ENCODE peak calls at places on chromosomes 3 and 15, in seven cellular contexts. N, G, C, H, D, Y and U are unnamed samples.
A peak's percentile ranks its signal among the peaks of the same experiment; 100 is the strongest.

GRCh38 chr15:41495736-41496599 is 2.3 kb downstream of the ITPKA start:
- DNase-seq in N (peak; percentile 60), G (no peak), C (peak; percentile 48), H (peak; percentile 55), D (no peak), Y (no peak), U (peak; percentile 46)

GRCh38 chr15:76996526-76997401 is 1.8 kb downstream of the PSTPIP1 start:
- DNase-seq in N (no peak), G (peak; percentile 35), C (no peak), H (no peak), D (peak; percentile 24), Y (peak; percentile 38), U (no peak)

GRCh38 chr3:54213910-54214309 is 91.6 kb downstream of the CACNA2D3 start:
- DNase-seq in N (no peak), G (no peak), C (no peak), H (no peak), D (peak; percentile 18), Y (no peak), U (no peak)

GRCh38 chr15:44532689-44533088 is 4.3 kb upstream of the EIF3J start:
- DNase-seq in N (no peak), G (no peak), C (no peak), H (no peak), D (no peak), Y (no peak), U (no peak)

GRCh38 chr3:48564022-48564421 is 441 bp upstream of the UCN2 start:
- DNase-seq in N (no peak), G (peak; percentile 76), C (no peak), H (no peak), D (peak; percentile 52), Y (no peak), U (no peak)

GRCh38 chr15:76576526-76577279 is 240.1 kb downstream of the ISL2 start:
- DNase-seq in N (no peak), G (peak; percentile 23), C (no peak), H (peak; percentile 39), D (peak; percentile 74), Y (peak; percentile 64), U (no peak)

GRCh38 chr3:179969525-179969924 is 67.2 kb downstream of the PEX5L start:
- DNase-seq in N (no peak), G (peak; percentile 16), C (no peak), H (no peak), D (peak; percentile 16), Y (no peak), U (no peak)

GRCh38 chr3:38054166-38054991 is 15.4 kb downstream of the DLEC1 start:
- DNase-seq in N (no peak), G (no peak), C (no peak), H (no peak), D (no peak), Y (no peak), U (no peak)

GRCh38 chr15:39833515-39833981 is 50.9 kb upstream of the FSIP1 start:
- DNase-seq in N (no peak), G (no peak), C (no peak), H (no peak), D (peak; percentile 50), Y (no peak), U (no peak)

GRCh38 chr3:49813497-49814174 is at the start of gene UBA7:
- DNase-seq in N (no peak), G (peak; percentile 44), C (no peak), H (no peak), D (peak; percentile 79), Y (peak; percentile 62), U (no peak)

GRCh38 chr15:76674883-76675282 is 230.3 kb downstream of the SCAPER start:
- DNase-seq in N (no peak), G (no peak), C (no peak), H (no peak), D (peak; percentile 16), Y (no peak), U (no peak)

GRCh38 chr3:149179225-149179624 is 42.4 kb downstream of the CP start:
- DNase-seq in N (no peak), G (no peak), C (no peak), H (no peak), D (peak; percentile 63), Y (no peak), U (no peak)

GRCh38 chr15:99103279-99103678 is 1.6 kb upstream of the SYNM start:
- DNase-seq in N (no peak), G (no peak), C (peak; percentile 11), H (no peak), D (no peak), Y (no peak), U (no peak)

GRCh38 chr3:160801386-160802118 is 45.5 kb downstream of the PPM1L start:
- DNase-seq in N (no peak), G (no peak), C (no peak), H (no peak), D (peak; percentile 37), Y (no peak), U (no peak)

GRCh38 chr3:193872265-193872753 is 263.6 kb upstream of the HES1 start:
- DNase-seq in N (no peak), G (peak; percentile 94), C (no peak), H (no peak), D (peak; percentile 74), Y (no peak), U (no peak)

GRCh38 chr15:63348392-63348791 is 33.3 kb downstream of the CA12 start:
- DNase-seq in N (no peak), G (peak; percentile 40), C (no peak), H (no peak), D (peak; percentile 82), Y (no peak), U (no peak)

GRCh38 chr3:107752202-107752990 is 229.6 kb downstream of the BBX start:
- DNase-seq in N (peak; percentile 29), G (peak; percentile 13), C (no peak), H (peak; percentile 44), D (peak; percentile 52), Y (no peak), U (no peak)
- TF ChIP-seq CTCF in N (peak; percentile 34), G (no peak), C (no peak), H (peak; percentile 65), D (peak; percentile 63), Y (no peak), U (peak; percentile 58)

GRCh38 chr3:143099213-143099612 is 20.4 kb upstream of the CHST2 start:
- DNase-seq in N (no peak), G (no peak), C (no peak), H (no peak), D (no peak), Y (no peak), U (no peak)

GRCh38 chr3:143095813-143096212 is 23.8 kb upstream of the CHST2 start:
- DNase-seq in N (no peak), G (no peak), C (no peak), H (no peak), D (no peak), Y (no peak), U (no peak)

GRCh38 chr3:143101792-143102381 is 17.7 kb upstream of the CHST2 start:
- DNase-seq in N (no peak), G (no peak), C (no peak), H (no peak), D (no peak), Y (no peak), U (no peak)

GRCh38 chr3:143099690-143100089 is 19.9 kb upstream of the CHST2 start:
- DNase-seq in N (no peak), G (no peak), C (no peak), H (no peak), D (no peak), Y (no peak), U (no peak)

GRCh38 chr3:143098032-143098764 is 21.4 kb upstream of the CHST2 start:
- DNase-seq in N (no peak), G (no peak), C (no peak), H (no peak), D (no peak), Y (no peak), U (no peak)
- TF ChIP-seq CTCF in N (no peak), G (no peak), C (no peak), H (no peak), D (no peak), Y (no peak), U (no peak)

GRCh38 chr3:71551286-71551919 is 32.1 kb downstream of the FOXP1 start:
- DNase-seq in N (no peak), G (no peak), C (no peak), H (no peak), D (peak; percentile 62), Y (no peak), U (no peak)
- TF ChIP-seq CTCF in N (no peak), G (no peak), C (no peak), H (no peak), D (no peak), Y (no peak), U (no peak)

GRCh38 chr15:75307778-75308390 is 25.2 kb downstream of the GOLGA6D start:
- DNase-seq in N (peak; percentile 74), G (peak; percentile 87), C (peak; percentile 47), H (peak; percentile 57), D (peak; percentile 24), Y (no peak), U (peak; percentile 44)
- TF ChIP-seq CTCF in N (peak; percentile 31), G (peak; percentile 83), C (no peak), H (peak; percentile 42), D (peak; percentile 41), Y (no peak), U (peak; percentile 60)

GRCh38 chr3:63707731-63708130 is 55.3 kb downstream of the SNTN start:
- DNase-seq in N (no peak), G (no peak), C (no peak), H (no peak), D (no peak), Y (no peak), U (no peak)

GRCh38 chr3:63705092-63705645 is 52.7 kb downstream of the SNTN start:
- DNase-seq in N (no peak), G (no peak), C (no peak), H (no peak), D (no peak), Y (no peak), U (no peak)

GRCh38 chr3:63709576-63709975 is 57.1 kb downstream of the SNTN start:
- DNase-seq in N (no peak), G (no peak), C (no peak), H (no peak), D (no peak), Y (no peak), U (no peak)

DNA sequence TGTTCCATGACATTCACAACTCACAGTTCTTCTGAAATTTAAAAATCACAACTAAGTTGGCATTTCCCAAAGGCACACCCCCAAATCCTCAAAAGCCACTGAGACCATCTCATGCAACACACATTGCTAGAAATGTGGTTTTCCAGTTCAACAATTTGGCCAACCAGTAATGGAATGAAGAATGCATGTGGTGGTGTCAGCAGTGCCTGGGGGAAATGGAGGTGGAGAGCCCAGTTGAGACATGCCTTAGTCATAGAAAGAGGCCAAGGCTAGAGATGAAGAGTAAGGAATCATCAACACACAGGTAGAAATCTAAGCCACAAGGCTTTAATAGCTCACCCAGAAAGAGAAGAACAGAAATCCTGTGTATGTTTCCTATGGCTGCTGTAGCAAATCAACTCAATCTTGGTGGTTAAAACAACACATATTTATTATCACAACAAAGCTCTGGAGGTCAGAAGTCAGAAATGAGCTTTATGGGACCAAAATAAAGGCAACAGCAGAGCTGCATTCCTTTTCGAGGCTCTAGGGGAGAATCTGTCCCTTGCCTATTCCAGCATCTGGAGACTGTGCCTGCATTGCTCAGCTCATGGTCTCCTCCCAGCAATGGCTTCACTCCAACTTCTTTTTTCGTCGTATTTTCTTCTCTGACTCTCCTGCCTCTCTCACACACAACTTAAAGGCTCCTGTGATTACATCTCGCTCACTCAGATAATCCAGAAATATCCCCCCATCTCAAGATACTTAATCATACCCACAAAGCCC is 54.0 kb downstream of the SNTN start:
- DNase-seq in N (no peak), G (no peak), C (no peak), H (no peak), D (no peak), Y (no peak), U (no peak)
- TF ChIP-seq CTCF in N (no peak), G (no peak), C (no peak), H (no peak), D (no peak), Y (no peak), U (no peak)

GRCh38 chr15:42591238-42591936 is 16.0 kb downstream of the STARD9 start:
- DNase-seq in N (no peak), G (no peak), C (no peak), H (no peak), D (peak; percentile 60), Y (no peak), U (no peak)
- TF ChIP-seq CTCF in N (no peak), G (no peak), C (no peak), H (peak; percentile 32), D (peak; percentile 37), Y (peak; percentile 17), U (peak; percentile 40)